ENCODE peak calls at places on chromosome 3, in nine cellular contexts. One of them, this sample, is unnamed.

GRCh38 chr3:151283387-151283786 is 5.0 kb upstream of the P2RY14 start:
- DNase-seq in spleen: no peak
- DNase-seq in tibial nerve: no peak
- DNase-seq in IMR-90: no peak
- DNase-seq in adrenal gland: no peak
- DNase-seq in sigmoid colon: no peak
- DNase-seq in esophagus muscularis mucosa: no peak
- DNase-seq in A549: no peak
- DNase-seq in HCT116: no peak
- DNase-seq in this sample: no peak

GRCh38 chr3:157285966-157286365 is 126.0 kb upstream of the CCNL1 start:
- DNase-seq in A549: no peak
- DNase-seq in HCT116: no peak
- DNase-seq in spleen: no peak
- DNase-seq in esophagus muscularis mucosa: no peak
- DNase-seq in adrenal gland: no peak
- DNase-seq in tibial nerve: no peak
- DNase-seq in sigmoid colon: no peak
- DNase-seq in IMR-90: no peak
- DNase-seq in this sample: no peak

GRCh38 chr3:132285620-132285945 is 31.6 kb upstream of the ACP3 start:
- DNase-seq in tibial nerve: no peak
- DNase-seq in esophagus muscularis mucosa: peak; percentile 34
- DNase-seq in spleen: no peak
- DNase-seq in HCT116: no peak
- DNase-seq in sigmoid colon: no peak
- DNase-seq in adrenal gland: peak; percentile 32
- DNase-seq in A549: no peak
- DNase-seq in IMR-90: no peak
- DNase-seq in this sample: no peak

GRCh38 chr3:134473868-134474546 is 11.8 kb downstream of the ANAPC13 start:
- DNase-seq in adrenal gland: peak; percentile 87
- DNase-seq in IMR-90: peak; percentile 87
- DNase-seq in A549: peak; percentile 71
- DNase-seq in sigmoid colon: peak; percentile 86
- DNase-seq in esophagus muscularis mucosa: peak; percentile 95
- DNase-seq in spleen: no peak
- DNase-seq in HCT116: peak; percentile 51
- DNase-seq in tibial nerve: peak; percentile 76
- DNase-seq in this sample: peak; percentile 68

GRCh38 chr3:138426211-138426610 is 8.2 kb upstream of the ESYT3 start:
- DNase-seq in esophagus muscularis mucosa: no peak
- DNase-seq in HCT116: peak; percentile 28
- DNase-seq in A549: no peak
- DNase-seq in tibial nerve: no peak
- DNase-seq in IMR-90: peak; percentile 38
- DNase-seq in spleen: no peak
- DNase-seq in sigmoid colon: no peak
- DNase-seq in adrenal gland: peak; percentile 7
- DNase-seq in this sample: no peak

GRCh38 chr3:115595611-115596010 is 27.7 kb upstream of the GAP43 start:
- DNase-seq in A549: no peak
- DNase-seq in adrenal gland: no peak
- DNase-seq in IMR-90: peak; percentile 10
- DNase-seq in esophagus muscularis mucosa: no peak
- DNase-seq in tibial nerve: no peak
- DNase-seq in sigmoid colon: no peak
- DNase-seq in spleen: no peak
- DNase-seq in HCT116: no peak
- DNase-seq in this sample: no peak

GRCh38 chr3:36729204-36730056 is 34.9 kb downstream of the DCLK3 start:
- DNase-seq in adrenal gland: no peak
- DNase-seq in esophagus muscularis mucosa: no peak
- DNase-seq in tibial nerve: no peak
- DNase-seq in HCT116: peak; percentile 39
- DNase-seq in sigmoid colon: no peak
- DNase-seq in spleen: no peak
- DNase-seq in A549: peak; percentile 61
- DNase-seq in IMR-90: peak; percentile 69
- DNase-seq in this sample: no peak

GRCh38 chr3:143330316-143330868 is 210.8 kb downstream of the CHST2 start:
- DNase-seq in A549: no peak
- DNase-seq in adrenal gland: no peak
- DNase-seq in esophagus muscularis mucosa: no peak
- DNase-seq in sigmoid colon: no peak
- DNase-seq in tibial nerve: no peak
- DNase-seq in HCT116: no peak
- DNase-seq in IMR-90: no peak
- DNase-seq in spleen: no peak
- DNase-seq in this sample: no peak

GRCh38 chr3:113697192-113698090 is 999 bp upstream of the USF3 start:
- DNase-seq in HCT116: no peak
- DNase-seq in spleen: peak; percentile 78
- DNase-seq in esophagus muscularis mucosa: no peak
- DNase-seq in sigmoid colon: peak; percentile 72
- DNase-seq in tibial nerve: no peak
- DNase-seq in adrenal gland: peak; percentile 33
- DNase-seq in A549: no peak
- DNase-seq in IMR-90: peak; percentile 34
- DNase-seq in this sample: peak; percentile 27

GRCh38 chr3:47513125-47513929 is at the start of gene ELP6:
- DNase-seq in IMR-90: peak; percentile 94
- DNase-seq in sigmoid colon: peak; percentile 99
- DNase-seq in esophagus muscularis mucosa: peak; percentile 99
- DNase-seq in HCT116: peak; percentile 92
- DNase-seq in adrenal gland: peak; percentile 98
- DNase-seq in spleen: peak; percentile 98
- DNase-seq in tibial nerve: peak; percentile 91
- DNase-seq in A549: peak; percentile 94
- DNase-seq in this sample: peak; percentile 97
- TF ChIP-seq POLR2A in IMR-90: peak; percentile 50
- TF ChIP-seq POLR2A in sigmoid colon: peak; percentile 46
- TF ChIP-seq POLR2A in esophagus muscularis mucosa: peak; percentile 58
- TF ChIP-seq POLR2A in HCT116: peak; percentile 57
- TF ChIP-seq POLR2A in adrenal gland: peak; percentile 67
- TF ChIP-seq POLR2A in spleen: peak; percentile 74
- TF ChIP-seq POLR2A in tibial nerve: no peak
- TF ChIP-seq POLR2A in A549: peak; percentile 56
- TF ChIP-seq POLR2A in this sample: peak; percentile 69

DNA sequence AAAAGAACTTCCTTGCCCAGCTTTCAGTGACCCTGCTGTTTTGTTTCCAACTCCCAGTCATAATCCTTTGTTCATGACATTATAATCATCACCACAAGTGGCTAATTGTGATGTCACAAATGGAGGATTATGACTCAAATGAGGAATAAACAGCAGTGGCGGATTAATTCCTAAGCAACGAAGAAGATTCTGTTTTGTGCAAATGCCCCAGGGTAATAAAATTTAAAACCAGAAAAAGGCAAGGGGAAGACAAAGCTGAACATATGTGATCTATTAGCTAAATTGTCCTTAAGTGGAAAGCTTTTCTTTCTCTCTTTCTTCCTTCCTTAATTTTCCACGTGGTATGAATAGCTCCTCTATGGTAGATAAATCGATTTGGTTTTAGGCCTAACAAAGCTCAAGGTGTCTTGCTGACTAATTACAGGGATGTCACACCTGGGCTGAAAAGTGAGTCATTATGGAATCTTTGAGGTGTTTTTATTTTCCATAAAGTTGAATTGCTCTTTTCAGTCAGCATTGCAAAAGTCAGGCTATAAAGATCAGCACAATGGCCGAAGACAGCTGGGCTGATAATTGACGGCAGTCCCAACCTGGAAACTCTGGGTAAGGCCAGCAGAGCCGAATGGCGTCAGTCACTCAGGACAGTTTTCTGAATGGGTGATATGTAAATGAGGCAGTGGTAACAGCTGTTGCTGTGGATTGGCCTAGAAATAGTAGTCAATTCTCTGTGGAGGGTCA is 121.5 kb downstream of the PTPRG start:
- DNase-seq in IMR-90: peak; percentile 55
- DNase-seq in esophagus muscularis mucosa: no peak
- DNase-seq in A549: no peak
- DNase-seq in adrenal gland: no peak
- DNase-seq in sigmoid colon: no peak
- DNase-seq in spleen: no peak
- DNase-seq in tibial nerve: no peak
- DNase-seq in HCT116: peak; percentile 74
- DNase-seq in this sample: no peak
- H3K4me3 ChIP-seq in IMR-90: no peak overlapping the region
- H3K4me3 ChIP-seq in esophagus muscularis mucosa: no peak overlapping the region
- H3K4me3 ChIP-seq in A549: no peak overlapping the region
- H3K4me3 ChIP-seq in adrenal gland: no peak overlapping the region
- H3K4me3 ChIP-seq in sigmoid colon: no peak overlapping the region
- H3K4me3 ChIP-seq in spleen: no peak overlapping the region
- H3K4me3 ChIP-seq in tibial nerve: no peak overlapping the region
- H3K4me3 ChIP-seq in HCT116: no peak overlapping the region
- H3K4me3 ChIP-seq in this sample: no peak overlapping the region

DNA sequence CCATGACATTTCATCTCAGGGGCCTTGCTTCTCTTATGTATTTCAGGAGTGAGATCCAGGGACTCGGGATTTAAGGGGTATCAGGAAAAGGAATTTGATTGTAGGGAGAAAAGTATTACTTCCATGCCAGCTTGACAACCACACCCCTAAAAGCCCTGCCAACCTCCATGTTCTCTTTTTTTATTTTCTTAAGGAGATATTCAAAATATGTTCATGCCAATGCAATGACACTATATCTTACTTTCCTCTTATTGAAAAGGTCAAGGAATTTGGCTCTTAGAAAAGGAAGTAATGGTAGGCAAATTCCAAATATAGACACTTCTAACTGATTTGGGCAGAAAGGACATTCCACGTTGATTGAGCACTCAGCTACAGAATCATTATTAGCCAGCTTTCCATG is 407.5 kb upstream of the NECTIN3 start:
- DNase-seq in sigmoid colon: no peak
- DNase-seq in esophagus muscularis mucosa: no peak
- DNase-seq in IMR-90: no peak
- DNase-seq in HCT116: no peak
- DNase-seq in spleen: no peak
- DNase-seq in adrenal gland: no peak
- DNase-seq in tibial nerve: no peak
- DNase-seq in A549: no peak
- DNase-seq in this sample: no peak
- H3K27ac ChIP-seq in sigmoid colon: no peak overlapping the region
- H3K27ac ChIP-seq in esophagus muscularis mucosa: no peak overlapping the region
- H3K27ac ChIP-seq in IMR-90: no peak overlapping the region
- H3K27ac ChIP-seq in HCT116: no peak overlapping the region
- H3K27ac ChIP-seq in spleen: no peak overlapping the region
- H3K27ac ChIP-seq in adrenal gland: no peak overlapping the region
- H3K27ac ChIP-seq in tibial nerve: no peak overlapping the region
- H3K27ac ChIP-seq in A549: no peak overlapping the region
- H3K27ac ChIP-seq in this sample: no peak overlapping the region

GRCh38 chr3:183697610-183698317 is at the start of gene YEATS2:
- DNase-seq in spleen: peak; percentile 90
- DNase-seq in HCT116: peak; percentile 23
- DNase-seq in sigmoid colon: peak; percentile 68
- DNase-seq in IMR-90: peak; percentile 61
- DNase-seq in esophagus muscularis mucosa: no peak
- DNase-seq in A549: peak; percentile 68
- DNase-seq in tibial nerve: no peak
- DNase-seq in adrenal gland: peak; percentile 54
- DNase-seq in this sample: peak; percentile 64
- TF ChIP-seq POLR2A in spleen: no peak
- TF ChIP-seq POLR2A in HCT116: peak; percentile 66
- TF ChIP-seq POLR2A in sigmoid colon: no peak
- TF ChIP-seq POLR2A in IMR-90: peak; percentile 75
- TF ChIP-seq POLR2A in esophagus muscularis mucosa: no peak
- TF ChIP-seq POLR2A in A549: peak; percentile 73
- TF ChIP-seq POLR2A in tibial nerve: peak; percentile 49
- TF ChIP-seq POLR2A in adrenal gland: peak; percentile 57
- TF ChIP-seq POLR2A in this sample: peak; percentile 60

GRCh38 chr3:187536185-187536584 is 134.0 kb downstream of the SST start:
- DNase-seq in spleen: no peak
- DNase-seq in A549: no peak
- DNase-seq in HCT116: no peak
- DNase-seq in esophagus muscularis mucosa: peak; percentile 4
- DNase-seq in tibial nerve: no peak
- DNase-seq in adrenal gland: no peak
- DNase-seq in sigmoid colon: no peak
- DNase-seq in IMR-90: no peak
- DNase-seq in this sample: no peak

GRCh38 chr3:187545391-187545790 is 124.8 kb downstream of the SST start:
- DNase-seq in A549: no peak
- DNase-seq in HCT116: no peak
- DNase-seq in tibial nerve: no peak
- DNase-seq in spleen: no peak
- DNase-seq in adrenal gland: no peak
- DNase-seq in IMR-90: no peak
- DNase-seq in sigmoid colon: no peak
- DNase-seq in esophagus muscularis mucosa: no peak
- DNase-seq in this sample: no peak

GRCh38 chr3:187544326-187544725 is 125.9 kb downstream of the SST start:
- DNase-seq in tibial nerve: no peak
- DNase-seq in A549: no peak
- DNase-seq in HCT116: no peak
- DNase-seq in IMR-90: no peak
- DNase-seq in sigmoid colon: no peak
- DNase-seq in adrenal gland: no peak
- DNase-seq in spleen: no peak
- DNase-seq in esophagus muscularis mucosa: no peak
- DNase-seq in this sample: no peak

GRCh38 chr3:187540847-187541246 is 129.3 kb downstream of the SST start:
- DNase-seq in IMR-90: no peak
- DNase-seq in spleen: no peak
- DNase-seq in sigmoid colon: no peak
- DNase-seq in HCT116: no peak
- DNase-seq in A549: no peak
- DNase-seq in tibial nerve: no peak
- DNase-seq in adrenal gland: no peak
- DNase-seq in esophagus muscularis mucosa: no peak
- DNase-seq in this sample: no peak
- H3K4me3 ChIP-seq in IMR-90: no peak overlapping the region
- H3K4me3 ChIP-seq in spleen: no peak overlapping the region
- H3K4me3 ChIP-seq in sigmoid colon: no peak overlapping the region
- H3K4me3 ChIP-seq in HCT116: no peak overlapping the region
- H3K4me3 ChIP-seq in A549: no peak overlapping the region
- H3K4me3 ChIP-seq in tibial nerve: no peak overlapping the region
- H3K4me3 ChIP-seq in adrenal gland: no peak overlapping the region
- H3K4me3 ChIP-seq in esophagus muscularis mucosa: no peak overlapping the region
- H3K4me3 ChIP-seq in this sample: no peak overlapping the region

DNA sequence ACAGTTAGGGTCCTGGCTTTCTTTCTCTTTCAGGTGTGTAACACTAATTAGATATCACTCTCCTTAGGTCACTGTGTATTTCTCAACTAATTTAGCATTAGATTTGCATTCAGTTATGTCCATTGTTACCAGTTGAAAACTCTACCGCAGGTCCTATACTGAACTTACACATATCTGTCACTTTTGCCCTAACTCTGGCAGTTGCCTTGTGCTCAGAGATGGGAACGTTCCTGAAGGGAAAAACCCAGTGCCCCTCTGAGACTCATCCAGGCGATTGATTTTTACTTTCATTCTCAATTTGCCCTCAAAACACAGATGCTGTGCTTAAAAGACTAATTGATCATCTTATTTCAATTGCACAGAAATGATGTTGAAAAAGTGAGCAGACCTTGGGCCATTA is 249.1 kb downstream of the ALCAM start:
- DNase-seq in spleen: no peak
- DNase-seq in IMR-90: no peak
- DNase-seq in tibial nerve: no peak
- DNase-seq in esophagus muscularis mucosa: no peak
- DNase-seq in A549: no peak
- DNase-seq in HCT116: no peak
- DNase-seq in sigmoid colon: no peak
- DNase-seq in adrenal gland: no peak
- DNase-seq in this sample: no peak
- H3K27ac ChIP-seq in spleen: no peak overlapping the region
- H3K27ac ChIP-seq in IMR-90: no peak overlapping the region
- H3K27ac ChIP-seq in tibial nerve: no peak overlapping the region
- H3K27ac ChIP-seq in esophagus muscularis mucosa: no peak overlapping the region
- H3K27ac ChIP-seq in A549: no peak overlapping the region
- H3K27ac ChIP-seq in HCT116: no peak overlapping the region
- H3K27ac ChIP-seq in sigmoid colon: no peak overlapping the region
- H3K27ac ChIP-seq in adrenal gland: no peak overlapping the region
- H3K27ac ChIP-seq in this sample: no peak overlapping the region

This sample was measured in uterus.